ENCODE peak calls at places on chromosomes 12 and 14, in five cellular contexts. S, Z, L, I and H are unnamed samples.

GRCh38 chr12:111443586-111443985 is 37.9 kb downstream of the SH2B3 start:
- DNase-seq in I (no peak), Z (no peak), S (no peak), L (no peak), H (no peak)

GRCh38 chr12:19277707-19278106 is 148.2 kb downstream of the PLEKHA5 start:
- DNase-seq in S (no peak), L (no peak), I (no peak), Z (no peak), H (no peak)

GRCh38 chr12:262113-262512 is 523 bp downstream of the SLC6A13 start:
- DNase-seq in I (no peak), Z (no peak), S (no peak), L (no peak), H (no peak)

GRCh38 chr12:70831538-70831937 is 89.0 kb downstream of the PTPRR start:
- DNase-seq in I (no peak), L (no peak), S (no peak), Z (no peak), H (no peak)

GRCh38 chr14:92519246-92520101 is 5.9 kb downstream of the RIN3 start:
- DNase-seq in S (no peak), Z (no peak), I (no peak), L (no peak), H (no peak)

GRCh38 chr12:108975024-108975593 is 45.8 kb downstream of the SVOP start:
- DNase-seq in L (no peak), S (no peak), I (no peak), Z (no peak), H (no peak)

GRCh38 chr12:132282950-132283771 is 46.2 kb downstream of the GALNT9 start:
- DNase-seq in I (peak), Z (no peak), S (no peak), L (no peak), H (no peak)

GRCh38 chr12:71399197-71399596 is 40.4 kb upstream of the LGR5 start:
- DNase-seq in L (no peak), S (no peak), I (no peak), Z (no peak), H (no peak)

GRCh38 chr12:132404956-132405741 is 75.8 kb upstream of the GALNT9 start:
- DNase-seq in S (no peak), Z (no peak), L (no peak), I (no peak), H (no peak)

GRCh38 chr14:34987180-34987579 is 4.4 kb downstream of the SRP54 start:
- DNase-seq in S (no peak), Z (no peak), I (no peak), L (no peak), H (no peak)

GRCh38 chr12:20367731-20368652 is at the start of gene PDE3A:
- DNase-seq in L (peak), Z (no peak), I (peak), S (no peak), H (peak)

GRCh38 chr14:68097727-68098126 is 278.1 kb downstream of the RAD51B start:
- DNase-seq in S (no peak), L (no peak), Z (no peak), I (no peak), H (no peak)

GRCh38 chr14:105398726-105399440 is 545 bp downstream of the TEX22 start:
- DNase-seq in Z (peak), I (peak), L (peak), S (no peak), H (peak)

GRCh38 chr14:93977790-93978581 is 1.6 kb upstream of the ASB2 start:
- DNase-seq in L (no peak), S (peak), Z (no peak), I (no peak), H (no peak)

GRCh38 chr12:89140141-89140540 is 212.2 kb downstream of the DUSP6 start:
- DNase-seq in I (no peak), S (no peak), Z (no peak), L (no peak), H (no peak)

GRCh38 chr14:76844223-76844622 is 18.0 kb downstream of the LRRC74A start:
- DNase-seq in S (no peak), I (no peak), Z (no peak), L (no peak), H (no peak)

GRCh38 chr14:49586673-49587460 is 687 bp upstream of the RPS29 start:
- DNase-seq in I (no peak), Z (peak), S (peak), L (peak), H (peak)

DNA sequence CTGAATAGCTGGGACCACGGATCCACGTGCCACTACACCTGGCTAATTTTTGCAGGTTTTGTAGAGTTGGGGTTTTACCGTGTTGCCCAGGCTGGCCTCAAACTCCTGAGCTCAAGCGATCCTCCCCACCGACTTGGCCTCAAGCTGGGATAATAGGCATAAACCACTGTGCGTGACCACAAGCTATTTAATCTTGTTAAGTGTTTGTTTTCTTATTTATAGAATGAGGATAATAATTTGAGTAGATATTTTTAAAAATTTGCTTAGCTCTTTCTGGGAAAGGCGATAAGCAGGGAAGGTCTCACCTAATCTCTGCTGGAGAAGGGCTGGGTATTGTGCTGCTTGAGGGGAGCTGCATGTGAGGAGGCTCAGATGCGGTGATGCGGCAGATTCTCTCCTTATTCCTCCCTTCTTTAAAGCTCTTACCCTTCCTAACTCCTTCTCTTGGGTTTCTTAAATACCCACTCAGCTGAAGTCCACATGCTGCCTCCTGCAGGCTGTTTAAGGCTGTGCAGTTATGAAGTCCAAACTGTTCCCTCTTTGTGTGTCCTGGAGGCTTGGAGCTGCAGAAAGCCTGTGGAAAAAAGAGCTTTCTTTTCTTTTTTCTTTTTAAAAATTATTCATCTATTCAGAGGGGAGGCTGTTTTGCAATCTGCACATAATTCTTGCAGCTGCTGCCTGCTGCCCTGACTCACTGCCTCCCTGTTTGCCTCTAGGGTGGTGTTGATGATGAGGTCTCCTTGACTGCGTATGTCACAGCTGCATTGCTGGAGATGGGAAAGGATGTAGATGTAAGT is 37.9 kb downstream of the A2ML1 start:
- DNase-seq in Z (peak), I (peak), L (peak), S (no peak), H (peak)
- TF ChIP-seq SUZ12 in Z (no peak), I (no peak), L (no peak), S (no peak), H (no peak)

GRCh38 chr12:124927325-124928094 is 13.1 kb upstream of the UBC start:
- DNase-seq in Z (peak), L (no peak), S (peak), I (peak), H (peak)
- TF ChIP-seq SUZ12 in Z (no peak), L (no peak), S (no peak), I (no peak), H (no peak)

GRCh38 chr14:97359391-97359790 is 562.2 kb downstream of the VRK1 start:
- DNase-seq in Z (no peak), I (no peak), S (no peak), L (no peak), H (no peak)
- TF ChIP-seq SUZ12 in Z (no peak), I (no peak), S (no peak), L (no peak), H (no peak)

DNA sequence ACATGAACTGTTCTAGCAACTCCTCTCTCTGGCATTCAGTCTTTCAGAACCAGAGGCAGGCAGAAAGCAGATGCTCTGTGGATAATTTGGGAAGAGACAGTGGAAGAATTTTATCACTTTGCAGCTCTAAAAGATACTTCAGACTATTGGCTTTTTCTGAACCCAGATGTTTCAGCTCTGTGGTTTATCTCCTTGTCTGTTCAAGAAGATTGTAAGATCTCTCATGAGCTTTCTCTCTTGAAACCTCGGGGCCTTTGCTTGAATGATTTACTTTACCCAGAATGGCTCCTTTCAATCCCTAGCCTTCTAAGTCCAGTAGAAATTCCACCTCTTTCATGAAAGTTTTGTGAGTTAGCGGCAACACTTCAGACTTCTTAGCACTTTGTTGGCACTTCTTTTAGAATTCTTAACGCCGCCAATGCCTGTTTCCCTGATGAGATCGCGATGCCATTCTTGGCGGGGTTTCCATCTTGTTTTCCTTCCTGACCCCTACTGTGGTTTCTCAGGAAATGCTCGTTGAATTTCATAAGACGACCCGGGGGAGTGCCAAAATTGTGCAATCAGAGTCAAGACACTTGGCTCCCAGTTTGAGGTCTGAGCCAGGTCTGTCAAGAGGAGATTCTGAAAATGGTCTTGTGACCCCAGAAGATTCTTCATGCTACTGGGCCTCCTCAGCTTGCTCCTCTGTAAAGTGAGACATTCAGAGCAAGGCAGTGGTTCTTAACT is 107.0 kb upstream of the PRICKLE1 start:
- DNase-seq in S (no peak), Z (no peak), I (no peak), L (no peak), H (no peak)
- TF ChIP-seq SUZ12 in S (no peak), Z (no peak), I (no peak), L (no peak), H (no peak)

GRCh38 chr12:81530352-81530751 is 228.8 kb downstream of the PPFIA2 start:
- DNase-seq in S (no peak), L (no peak), Z (no peak), I (no peak), H (no peak)
- TF ChIP-seq SUZ12 in S (no peak), L (no peak), Z (no peak), I (no peak), H (no peak)

GRCh38 chr12:93982847-93983315 is 165.5 kb upstream of the PLXNC1 start:
- DNase-seq in I (no peak), Z (no peak), S (no peak), L (no peak), H (no peak)
- TF ChIP-seq SUZ12 in I (no peak), Z (no peak), S (no peak), L (no peak), H (no peak)

GRCh38 chr12:93563807-93564538 is 8.5 kb upstream of the SOCS2 start:
- DNase-seq in Z (peak), I (no peak), L (no peak), S (no peak), H (no peak)
- TF ChIP-seq SUZ12 in Z (no peak), I (no peak), L (no peak), S (no peak), H (no peak)

GRCh38 chr12:6383572-6384498 is at the start of gene LTBR:
- DNase-seq in I (peak), S (no peak), Z (peak), L (no peak), H (no peak)

GRCh38 chr12:6386522-6386921 is 2.6 kb downstream of the LTBR start:
- DNase-seq in I (no peak), Z (no peak), S (no peak), L (no peak), H (no peak)

GRCh38 chr12:6386038-6386437 is 2.1 kb downstream of the LTBR start:
- DNase-seq in S (no peak), I (no peak), Z (no peak), L (no peak), H (no peak)

GRCh38 chr12:6382371-6382770 is 1.6 kb upstream of the LTBR start:
- DNase-seq in Z (no peak), I (no peak), S (no peak), L (no peak), H (no peak)

GRCh38 chr12:6384499-6385436 is 806 bp downstream of the LTBR start:
- DNase-seq in I (no peak), S (no peak), L (no peak), Z (no peak), H (no peak)
- TF ChIP-seq SUZ12 in I (no peak), S (no peak), L (no peak), Z (no peak), H (no peak)

GRCh38 chr12:122406701-122407154 is 15.7 kb downstream of the CLIP1 start:
- DNase-seq in S (no peak), L (no peak), I (no peak), Z (peak), H (no peak)
- TF ChIP-seq SUZ12 in S (no peak), L (no peak), I (no peak), Z (no peak), H (no peak)

GRCh38 chr12:123750159-123750656 is 11.9 kb upstream of the DNAH10 start:
- DNase-seq in I (no peak), S (no peak), Z (no peak), L (no peak), H (no peak)

GRCh38 chr12:123747309-123747708 is 14.8 kb upstream of the DNAH10 start:
- DNase-seq in I (no peak), S (no peak), Z (no peak), L (no peak), H (no peak)

GRCh38 chr12:123748171-123748570 is 13.9 kb upstream of the DNAH10 start:
- DNase-seq in Z (no peak), I (no peak), L (no peak), S (no peak), H (no peak)

GRCh38 chr12:123749355-123749754 is 12.7 kb upstream of the DNAH10 start:
- DNase-seq in I (no peak), L (no peak), S (no peak), Z (no peak), H (no peak)

DNA sequence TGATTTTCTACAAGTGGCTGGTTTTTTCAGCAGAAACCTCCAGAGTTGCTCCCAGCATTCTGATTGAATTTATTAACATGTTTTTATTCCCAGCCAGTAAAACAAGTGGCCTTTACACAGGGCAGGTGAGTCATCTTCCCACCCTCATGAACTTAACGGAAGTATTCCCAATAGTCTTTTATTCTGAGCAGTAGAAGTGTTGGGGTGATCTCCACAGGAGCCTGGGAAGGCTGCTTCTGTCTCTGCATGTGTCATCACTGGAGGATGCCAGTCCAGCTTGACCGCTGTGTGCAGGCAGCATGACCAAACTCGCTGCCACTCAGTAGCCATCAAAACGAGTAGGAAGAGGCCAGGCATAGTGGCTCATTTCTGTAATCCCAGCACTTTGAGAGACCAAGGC is 13.4 kb upstream of the DNAH10 start:
- DNase-seq in L (no peak), Z (no peak), S (no peak), I (no peak), H (no peak)
- TF ChIP-seq SUZ12 in L (no peak), Z (no peak), S (no peak), I (no peak), H (no peak)